ENCODE peak calls at places on chromosomes 7 and 10, in eight cellular contexts. F is astrocyte, K is pancreas, J is GM23338, R is fibroblast of lung, S is mesothelial cell of epicardium, H is GM12865, A is tibial nerve. B is an unnamed sample.

GRCh38 chr7:29606287-29606721 is 42.7 kb downstream of the PRR15 start:
- DNase-seq in F (peak), K (no peak), J (no peak), R (peak), S (no peak), H (no peak), A (no peak), B (peak)

GRCh38 chr7:115707236-115707635 is 323.3 kb downstream of the TFEC start:
- DNase-seq in F (no peak), K (no peak), J (peak), R (peak), S (no peak), H (peak), A (no peak), B (no peak)

GRCh38 chr10:132448248-132448731 is 51.3 kb downstream of the PWWP2B start:
- DNase-seq in F (no peak), K (peak), J (peak), R (peak), S (no peak), H (peak), A (peak), B (no peak)

GRCh38 chr7:31788445-31788844 is 101.4 kb downstream of the PPP1R17 start:
- DNase-seq in F (peak), K (no peak), J (no peak), R (peak), S (no peak), H (no peak), A (no peak), B (no peak)

GRCh38 chr7:44075296-44076075 is 6.8 kb downstream of the POLM start:
- DNase-seq in F (no peak), K (no peak), J (no peak), R (no peak), S (no peak), H (no peak), A (no peak), B (no peak)

GRCh38 chr10:30494558-30494957 is 60.6 kb downstream of the MAP3K8 start:
- DNase-seq in F (no peak), K (no peak), J (no peak), R (no peak), S (no peak), H (peak), A (no peak), B (no peak)

GRCh38 chr7:137754076-137754851 is 92.5 kb downstream of the DGKI start:
- DNase-seq in F (peak), K (no peak), J (peak), R (peak), S (no peak), H (peak), A (no peak), B (no peak)

GRCh38 chr7:133020501-133020900 is 61.4 kb downstream of the CHCHD3 start:
- DNase-seq in F (no peak), K (no peak), J (no peak), R (no peak), S (no peak), H (no peak), A (no peak), B (no peak)

GRCh38 chr10:131211556-131211955 is 100.0 kb downstream of the TCERG1L start:
- DNase-seq in F (no peak), K (no peak), J (no peak), R (no peak), S (peak), H (no peak), A (no peak), B (no peak)

GRCh38 chr7:151024435-151025056 is at the start of gene ATG9B:
- DNase-seq in F (no peak), K (no peak), J (no peak), R (no peak), S (no peak), H (no peak), A (no peak), B (no peak)

GRCh38 chr10:104077282-104078151 is 8.2 kb downstream of the COL17A1 start:
- DNase-seq in F (no peak), K (no peak), J (peak), R (no peak), S (no peak), H (no peak), A (no peak), B (no peak)

GRCh38 chr10:51215956-51216834 is 141.9 kb downstream of the PRKG1 start:
- DNase-seq in F (peak), K (no peak), J (no peak), R (peak), S (no peak), H (no peak), A (no peak), B (no peak)

GRCh38 chr10:35637456-35637855 is 4.6 kb downstream of the FZD8 start:
- DNase-seq in F (no peak), K (no peak), J (peak), R (peak), S (no peak), H (no peak), A (no peak), B (no peak)

GRCh38 chr7:100562195-100563099 is 11.3 kb downstream of the SAP25 start:
- DNase-seq in F (no peak), K (no peak), J (no peak), R (no peak), S (no peak), H (no peak), A (no peak), B (no peak)

GRCh38 chr10:35378547-35379210 is 42.4 kb downstream of the CCNY start:
- DNase-seq in F (peak), K (no peak), J (no peak), R (no peak), S (no peak), H (peak), A (no peak), B (no peak)

GRCh38 chr7:47333131-47333887 is 248.6 kb downstream of the TNS3 start:
- DNase-seq in F (no peak), K (no peak), J (no peak), R (no peak), S (no peak), H (no peak), A (no peak), B (no peak)

GRCh38 chr7:44218418-44219201 is 17.8 kb downstream of the YKT6 start:
- DNase-seq in F (no peak), K (no peak), J (peak), R (no peak), S (no peak), H (no peak), A (peak), B (no peak)

DNA sequence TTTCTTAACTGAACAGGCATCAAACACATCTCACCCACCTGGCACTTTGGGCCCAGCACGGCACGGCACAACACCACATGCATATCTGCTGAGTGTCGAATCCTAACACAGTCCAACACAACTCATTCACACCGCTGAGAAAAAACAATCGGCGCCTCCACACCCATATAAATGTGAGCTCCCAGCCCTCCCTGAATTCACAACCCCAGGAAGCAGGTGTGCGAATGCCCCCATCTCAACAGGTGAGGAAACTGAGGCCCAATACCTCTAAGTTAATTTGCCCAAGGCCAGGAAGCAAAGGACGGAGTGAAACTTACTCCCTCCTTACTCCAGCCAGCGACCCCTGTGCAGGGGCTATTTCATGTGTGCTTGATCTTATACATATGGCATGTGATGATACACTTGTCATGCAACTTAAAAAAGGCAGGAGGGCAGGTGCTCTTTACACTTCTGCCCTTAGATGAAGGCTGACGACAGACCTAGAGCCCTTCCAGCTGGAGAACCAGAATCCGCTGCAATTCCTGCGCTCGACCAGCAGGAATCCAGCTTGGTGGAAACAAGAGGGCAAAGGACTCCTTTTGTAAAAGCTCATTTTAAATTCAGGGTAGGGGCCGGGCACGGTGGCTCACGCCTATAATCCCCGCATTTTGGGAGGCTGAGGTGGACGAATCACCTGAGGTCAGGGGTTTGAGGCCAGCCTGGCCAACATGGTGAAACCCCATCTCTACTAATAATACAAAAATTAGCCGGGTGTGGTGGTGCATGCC is 116.0 kb downstream of the LARP4B start:
- DNase-seq in F (no peak), K (no peak), J (peak), R (no peak), S (no peak), H (no peak), A (no peak), B (no peak)
- TF ChIP-seq CTCF in F (no peak), K (no peak), J (peak), R (peak), S (no peak), H (no peak), A (no peak), B (peak)

GRCh38 chr10:109253306-109253705 is 670.0 kb downstream of the XPNPEP1 start:
- DNase-seq in F (no peak), K (no peak), J (no peak), R (no peak), S (no peak), H (no peak), A (no peak), B (no peak)
- TF ChIP-seq CTCF in F (no peak), K (no peak), J (no peak), R (no peak), S (no peak), H (no peak), A (no peak), B (no peak)

GRCh38 chr7:35593896-35594295 is 101.0 kb downstream of the HERPUD2 start:
- DNase-seq in F (no peak), K (no peak), J (peak), R (no peak), S (no peak), H (peak), A (no peak), B (no peak)
- TF ChIP-seq CTCF in F (peak), K (no peak), J (peak), R (peak), S (peak), H (peak), A (no peak), B (peak)

DNA sequence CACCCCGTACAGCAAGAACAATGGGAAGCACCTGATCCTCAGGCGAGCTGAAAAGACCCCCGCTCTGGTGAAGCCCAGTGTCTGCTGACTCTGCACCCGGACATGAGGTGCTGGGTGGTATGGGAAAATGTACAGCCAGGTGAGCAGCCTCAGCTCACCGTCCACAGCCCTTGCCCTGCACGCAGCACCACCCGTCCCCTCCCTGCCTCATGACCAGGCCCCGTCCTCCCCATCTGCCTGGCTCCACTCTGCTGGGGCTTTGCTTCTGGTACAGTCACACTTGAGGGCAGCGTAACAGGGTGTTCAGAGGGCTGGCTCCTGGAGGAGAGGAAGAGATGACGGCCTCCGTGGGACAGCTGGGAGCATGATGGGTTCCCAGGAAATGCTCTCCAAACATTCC is 49.1 kb downstream of the NCAPG2 start:
- DNase-seq in F (no peak), K (no peak), J (no peak), R (no peak), S (no peak), H (peak), A (no peak), B (no peak)
- TF ChIP-seq CTCF in F (no peak), K (no peak), J (no peak), R (no peak), S (no peak), H (no peak), A (no peak), B (no peak)

GRCh38 chr7:18064242-18064838 is 36.7 kb upstream of the PRPS1L1 start:
- DNase-seq in F (no peak), K (no peak), J (peak), R (no peak), S (no peak), H (peak), A (no peak), B (peak)
- TF ChIP-seq CTCF in F (peak), K (peak), J (peak), R (peak), S (no peak), H (peak), A (no peak), B (peak)

GRCh38 chr7:66628361-66629221 is at the start of gene KCTD7:
- DNase-seq in F (peak), K (peak), J (peak), R (peak), S (peak), H (peak), A (peak), B (peak)
- TF ChIP-seq CTCF in F (no peak), K (no peak), J (no peak), R (no peak), S (no peak), H (no peak), A (no peak), B (no peak)